ENCODE peak calls at places on chromosomes 2 and 18, in four cellular contexts. P is neural progenitor cell, A is MM.1S, L is SK-N-SH. B is an unnamed sample.

GRCh38 chr2:137888845-137889244 is 75.4 kb upstream of the HNMT start:
- DNase-seq in P (peak), A (peak), L (peak), B (peak)

GRCh38 chr2:42752299-42752698 is 11.6 kb downstream of the OXER1 start:
- DNase-seq in P (no peak), A (no peak), L (no peak), B (no peak)

GRCh38 chr2:170282851-170283250 is 104.9 kb downstream of the MYO3B start:
- DNase-seq in P (peak), A (no peak), L (no peak), B (no peak)

GRCh38 chr18:75638597-75639467 is 211.3 kb upstream of the SMIM21 start:
- DNase-seq in P (peak), A (no peak), L (no peak), B (peak)

GRCh38 chr2:225064928-225065327 is 22.7 kb upstream of the DOCK10 start:
- DNase-seq in P (no peak), A (no peak), L (no peak), B (no peak)

GRCh38 chr2:233813236-233814062 is 35.3 kb downstream of the MROH2A start:
- DNase-seq in P (no peak), A (no peak), L (no peak), B (no peak)

GRCh38 chr2:221641181-221641871 is 69.2 kb upstream of the EPHA4 start:
- DNase-seq in P (no peak), A (no peak), L (no peak), B (no peak)

GRCh38 chr2:238398577-238398976 is 28.1 kb upstream of the ASB1 start:
- DNase-seq in P (peak), A (no peak), L (no peak), B (no peak)

GRCh38 chr2:61910603-61911002 is 5.1 kb downstream of the COMMD1 start:
- DNase-seq in P (peak), A (no peak), L (no peak), B (no peak)

GRCh38 chr18:39648616-39649015 is 2083.0 kb upstream of the CELF4 start:
- DNase-seq in P (no peak), A (no peak), L (no peak), B (no peak)

GRCh38 chr2:113039158-113039557 is 13.5 kb downstream of the IL36B start:
- DNase-seq in P (no peak), A (no peak), L (no peak), B (no peak)

GRCh38 chr2:68734176-68734575 is 435 bp upstream of the ARHGAP25 start:
- DNase-seq in P (no peak), A (no peak), L (no peak), B (no peak)

GRCh38 chr2:102147935-102148334 is 5.4 kb downstream of the IL1R1 start:
- DNase-seq in P (no peak), A (no peak), L (no peak), B (no peak)

GRCh38 chr2:151959203-151959602 is 131.0 kb upstream of the ARL5A start:
- DNase-seq in P (no peak), A (no peak), L (no peak), B (no peak)

GRCh38 chr2:191678437-191679110 is 638 bp downstream of the NABP1 start:
- DNase-seq in P (peak), A (peak), L (peak), B (peak)

GRCh38 chr2:67561411-67561965 is 164.4 kb downstream of the ETAA1 start:
- DNase-seq in P (no peak), A (no peak), L (peak), B (peak)

GRCh38 chr2:194004590-194005206 is 1652.3 kb upstream of the SLC39A10 start:
- DNase-seq in P (no peak), A (no peak), L (no peak), B (no peak)

GRCh38 chr2:233012301-233012971 is 620 bp downstream of the NGEF start:
- DNase-seq in P (no peak), A (no peak), L (no peak), B (no peak)

GRCh38 chr2:118224144-118224887 is 136.0 kb downstream of the INSIG2 start:
- DNase-seq in P (peak), A (peak), L (peak), B (peak)

GRCh38 chr2:154484338-154485099 is 214.0 kb upstream of the KCNJ3 start:
- DNase-seq in P (no peak), A (no peak), L (no peak), B (no peak)

GRCh38 chr2:231642631-231643493 is 50.2 kb downstream of the TEX44 start:
- DNase-seq in P (no peak), A (peak), L (no peak), B (peak)

GRCh38 chr2:16641509-16641908 is 24.1 kb downstream of the CYRIA start:
- DNase-seq in P (no peak), A (no peak), L (no peak), B (no peak)

GRCh38 chr2:64456298-64456697 is 2.3 kb downstream of the LGALSL start:
- DNase-seq in P (no peak), A (no peak), L (no peak), B (no peak)

GRCh38 chr2:215749092-215749957 is 264.0 kb downstream of the MREG start:
- DNase-seq in P (no peak), A (no peak), L (no peak), B (peak)

GRCh38 chr2:32716598-32716997 is 88.7 kb downstream of the TTC27 start:
- DNase-seq in P (no peak), A (no peak), L (no peak), B (no peak)

GRCh38 chr2:78011251-78011650 is 489.1 kb upstream of the LRRTM4 start:
- DNase-seq in P (no peak), A (no peak), L (no peak), B (no peak)

GRCh38 chr2:235493402-235493774 is 455 bp upstream of the AGAP1 start:
- DNase-seq in P (no peak), A (no peak), L (no peak), B (no peak)

GRCh38 chr2:20457027-20457426 is 10.2 kb downstream of the RHOB start:
- DNase-seq in P (no peak), A (no peak), L (no peak), B (peak)

GRCh38 chr2:126979604-126980003 is 80.9 kb downstream of the TEX51 start:
- DNase-seq in P (no peak), A (no peak), L (no peak), B (no peak)

GRCh38 chr2:241126771-241127202 is 22.5 kb downstream of the PASK start:
- DNase-seq in P (no peak), A (no peak), L (no peak), B (no peak)

GRCh38 chr18:65608471-65608870 is 142.3 kb upstream of the CDH7 start:
- DNase-seq in P (no peak), A (no peak), L (no peak), B (peak)

GRCh38 chr18:55856191-55856590 is 268.2 kb upstream of the TCF4 start:
- DNase-seq in P (no peak), A (no peak), L (no peak), B (peak)

GRCh38 chr2:196201229-196201998 is 30.0 kb upstream of the STK17B start:
- DNase-seq in P (no peak), A (no peak), L (no peak), B (no peak)

GRCh38 chr18:58862851-58863538 is 1.7 kb upstream of the ZNF532 start:
- DNase-seq in P (peak), A (peak), L (peak), B (peak)
- H3K27ac ChIP-seq in P (peak), A (no peak), L (peak), B (peak)

GRCh38 chr2:29109246-29109645 is 6.0 kb upstream of the CLIP4 start:
- DNase-seq in P (no peak), A (no peak), L (no peak), B (no peak)

GRCh38 chr2:29112379-29112778 is 2.8 kb upstream of the CLIP4 start:
- DNase-seq in P (no peak), A (no peak), L (no peak), B (no peak)

GRCh38 chr2:29113027-29113686 is 2.1 kb upstream of the CLIP4 start:
- DNase-seq in P (no peak), A (no peak), L (no peak), B (no peak)

GRCh38 chr2:29108225-29108624 is 7.0 kb upstream of the CLIP4 start:
- DNase-seq in P (no peak), A (no peak), L (no peak), B (peak)

GRCh38 chr2:29110916-29111315 is 4.3 kb upstream of the CLIP4 start:
- DNase-seq in P (no peak), A (peak), L (no peak), B (peak)
- TF ChIP-seq EZH2phosphoT487 in P (no peak), A (no peak), L (no peak), B (no peak)

DNA sequence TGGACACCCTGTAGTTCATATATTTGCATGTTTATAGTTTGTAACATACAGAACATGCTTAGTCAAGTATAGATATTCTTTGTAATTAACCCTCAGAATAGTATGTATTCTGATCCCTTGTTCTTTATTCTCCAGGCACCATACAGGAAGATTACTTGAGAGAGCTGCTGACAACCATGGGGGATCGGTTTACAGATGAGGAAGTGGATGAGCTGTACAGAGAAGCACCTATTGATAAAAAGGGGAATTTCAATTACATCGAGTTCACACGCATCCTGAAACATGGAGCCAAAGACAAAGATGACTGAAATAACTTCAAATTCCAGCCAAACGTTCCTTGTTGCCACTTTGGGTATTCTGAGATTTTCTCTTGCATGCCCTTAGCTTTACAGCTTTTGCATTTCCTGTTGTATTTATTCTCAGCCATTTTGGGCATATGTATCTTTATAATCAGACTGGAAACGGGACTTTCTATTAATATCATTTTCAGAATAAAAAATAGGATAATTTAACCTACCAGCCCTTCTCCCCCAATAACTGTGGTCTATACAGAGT is 6.2 kb upstream of the MYL12B start:
- DNase-seq in P (no peak), A (no peak), L (no peak), B (no peak)
- H3K27ac ChIP-seq in P (no peak), A (no peak), L (no peak), B (peak)

DNA sequence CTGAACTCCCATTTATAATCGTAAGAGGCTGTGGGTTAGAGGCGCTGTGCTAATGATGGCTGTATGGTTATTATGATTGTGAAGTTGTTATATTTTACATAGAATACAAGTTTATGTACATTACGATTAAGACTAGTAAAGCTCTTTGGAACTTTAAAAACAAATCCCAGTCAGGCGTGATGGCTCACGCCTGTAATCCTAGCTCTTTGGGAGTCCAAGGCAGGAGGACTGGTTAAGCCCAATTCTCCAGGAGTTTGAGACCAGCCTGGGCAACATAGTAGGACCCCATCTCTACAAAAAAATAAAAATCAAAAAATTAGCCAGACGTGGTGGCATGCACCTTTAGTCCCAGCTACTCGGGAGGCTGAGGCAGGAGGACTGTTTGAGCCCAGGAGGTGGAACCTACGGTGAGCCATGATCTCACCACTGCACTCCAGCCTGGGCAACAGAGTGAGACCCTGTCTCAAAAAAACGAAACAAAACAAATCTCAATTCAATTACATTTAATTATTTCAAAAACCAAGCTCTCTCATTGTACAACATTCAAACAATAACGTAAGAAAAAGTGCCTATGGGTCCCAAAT is 23.9 kb upstream of the KCMF1 start:
- DNase-seq in P (no peak), A (no peak), L (no peak), B (no peak)
- TF ChIP-seq EZH2phosphoT487 in P (no peak), A (no peak), L (no peak), B (no peak)

GRCh38 chr2:161121622-161122021 is 38.6 kb upstream of the TANK start:
- DNase-seq in P (no peak), A (no peak), L (no peak), B (no peak)
- H3K27ac ChIP-seq in P (no peak), A (no peak), L (no peak), B (no peak)

GRCh38 chr18:23235860-23236259 is 100.6 kb downstream of the CABLES1 start:
- DNase-seq in P (no peak), A (no peak), L (no peak), B (no peak)
- TF ChIP-seq EZH2phosphoT487 in P (no peak), A (no peak), L (no peak), B (no peak)

DNA sequence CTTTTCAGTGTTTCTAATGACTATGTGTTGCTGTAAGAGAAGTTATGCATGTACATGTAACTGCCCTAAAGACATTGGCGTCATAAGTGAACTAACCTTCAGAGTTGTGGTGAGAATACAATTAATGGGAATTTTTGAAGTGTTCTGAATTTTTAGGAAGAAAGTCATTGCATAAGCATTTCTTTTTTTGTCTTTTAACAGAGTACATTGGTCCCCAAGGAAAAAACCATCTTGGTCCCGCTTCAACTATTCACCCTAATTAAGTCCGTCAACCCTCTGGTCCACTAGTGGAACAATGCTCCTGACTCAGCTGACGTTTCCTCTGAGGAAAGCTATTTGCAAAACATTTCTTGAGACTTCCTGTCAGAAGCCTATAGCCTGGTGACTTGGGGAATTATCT is 41.1 kb upstream of the VIT start:
- DNase-seq in P (no peak), A (no peak), L (no peak), B (no peak)
- H3K27ac ChIP-seq in P (no peak), A (no peak), L (no peak), B (no peak)

GRCh38 chr18:13892098-13892497 is 23.2 kb downstream of the MC2R start:
- DNase-seq in P (no peak), A (no peak), L (no peak), B (no peak)
- TF ChIP-seq EZH2phosphoT487 in P (no peak), A (no peak), L (no peak), B (no peak)

DNA sequence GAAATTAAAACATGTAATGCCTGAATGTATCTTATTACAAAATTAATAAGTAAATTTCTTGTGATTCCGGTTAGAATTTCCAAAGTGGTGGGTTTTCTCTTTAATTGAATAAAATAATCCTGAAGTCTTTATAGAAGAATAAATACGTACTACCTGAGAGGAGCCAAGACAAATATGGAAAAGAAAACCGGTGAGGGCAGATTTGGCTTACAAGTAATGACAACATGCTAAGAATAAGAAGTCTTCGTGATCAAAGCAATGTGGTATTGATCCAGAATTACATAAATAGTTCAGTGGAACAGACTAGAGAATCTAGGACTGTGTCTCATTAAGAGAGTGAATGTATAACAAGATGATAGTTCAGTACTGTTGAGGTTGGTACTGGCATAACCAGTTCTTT is 167.5 kb downstream of the NEDD4L start:
- DNase-seq in P (no peak), A (no peak), L (no peak), B (no peak)
- H3K27ac ChIP-seq in P (no peak), A (no peak), L (no peak), B (peak)